ENCODE peak calls at places on chromosome X, in four cellular contexts. P is GM12878, M is H1, D is SK-N-SH. Z is an unnamed sample.

GRCh38 chrX:121876316-121876715 is 828.9 kb downstream of the GLUD2 start:
- DNase-seq in P (no peak), M (no peak), D (no peak), Z (no peak)

GRCh38 chrX:123450217-123450616 is 266.1 kb downstream of the GRIA3 start:
- DNase-seq in P (no peak), M (no peak), D (no peak), Z (no peak)

GRCh38 chrX:40012800-40013682 is 84.7 kb downstream of the BCOR start:
- DNase-seq in P (no peak), M (peak; percentile 54), D (no peak), Z (peak; percentile 56)

GRCh38 chrX:155998116-155998515 is 620 bp downstream of the IL9R start:
- DNase-seq in P (no peak), M (no peak), D (no peak), Z (no peak)

GRCh38 chrX:17931855-17932254 is 70.8 kb upstream of the RAI2 start:
- DNase-seq in P (no peak), M (peak; percentile 42), D (no peak), Z (no peak)

GRCh38 chrX:397575-397974 is 10.9 kb upstream of the PPP2R3B start:
- DNase-seq in P (no peak), M (peak; percentile 59), D (no peak), Z (no peak)

GRCh38 chrX:16839224-16839851 is 30.8 kb downstream of the RBBP7 start:
- DNase-seq in P (no peak), M (no peak), D (no peak), Z (no peak)

GRCh38 chrX:149151805-149152757 is 353.0 kb downstream of the IDS start:
- DNase-seq in P (peak; percentile 24), M (no peak), D (no peak), Z (no peak)

GRCh38 chrX:40087574-40088298 is 10.0 kb downstream of the BCOR start:
- DNase-seq in P (no peak), M (no peak), D (peak; percentile 24), Z (no peak)

GRCh38 chrX:71095971-71096701 is 485 bp downstream of the FOXO4 start:
- DNase-seq in P (no peak), M (no peak), D (peak; percentile 43), Z (no peak)

GRCh38 chrX:147736045-147736444 is 175.7 kb upstream of the FMR1 start:
- DNase-seq in P (no peak), M (no peak), D (no peak), Z (no peak)

GRCh38 chrX:71315917-71316316 is 14.4 kb downstream of the ITGB1BP2 start:
- DNase-seq in P (no peak), M (no peak), D (no peak), Z (no peak)

GRCh38 chrX:123846598-123847038 is 13.2 kb upstream of the XIAP start:
- DNase-seq in P (no peak), M (no peak), D (no peak), Z (no peak)

GRCh38 chrX:13717697-13718483 is 16.5 kb downstream of the TRAPPC2 start:
- DNase-seq in P (no peak), M (no peak), D (no peak), Z (no peak)

GRCh38 chrX:12753366-12753765 is 37.8 kb upstream of the PRPS2 start:
- DNase-seq in P (no peak), M (no peak), D (no peak), Z (no peak)

GRCh38 chrX:37504991-37505390 is 66.5 kb upstream of the LANCL3 start:
- DNase-seq in P (no peak), M (no peak), D (no peak), Z (no peak)

DNA sequence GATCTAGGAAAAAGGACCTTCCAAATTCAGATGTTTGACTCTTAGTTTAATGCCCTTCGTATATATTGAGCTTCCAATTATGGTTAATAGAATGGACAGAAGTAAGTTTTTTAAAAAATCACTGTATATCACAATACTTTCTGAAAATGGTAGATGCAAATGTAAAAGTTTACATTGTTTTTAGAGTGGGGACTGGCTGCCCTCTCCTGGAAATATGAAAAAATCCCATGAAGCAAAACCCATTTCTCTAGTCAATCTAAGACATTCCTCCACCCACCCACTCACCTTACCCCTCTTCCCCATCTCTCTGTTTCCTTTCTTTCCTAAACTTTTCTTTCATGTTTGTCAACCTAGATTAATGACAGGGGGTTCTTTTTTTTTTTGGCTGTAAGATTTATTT is 134.5 kb downstream of the ARHGAP6 start:
- DNase-seq in P (no peak), M (no peak), D (no peak), Z (no peak)
- TF ChIP-seq CTCF in P (peak; percentile 7), M (no peak), D (peak; percentile 58), Z (no peak)

GRCh38 chrX:154732421-154733071 is 18.3 kb downstream of the GAB3 start:
- DNase-seq in P (no peak), M (no peak), D (no peak), Z (peak; percentile 66)
- H3K27ac ChIP-seq in P (no peak overlapping the region), M (no peak overlapping the region), D (peak overlapping the region; percentile 46), Z (peak overlapping the region; percentile 84)

GRCh38 chrX:112946227-112946626 is 105.6 kb upstream of the AMOT start:
- DNase-seq in P (no peak), M (no peak), D (no peak), Z (no peak)

GRCh38 chrX:112945796-112946195 is 105.2 kb upstream of the AMOT start:
- DNase-seq in P (no peak), M (no peak), D (no peak), Z (no peak)

DNA sequence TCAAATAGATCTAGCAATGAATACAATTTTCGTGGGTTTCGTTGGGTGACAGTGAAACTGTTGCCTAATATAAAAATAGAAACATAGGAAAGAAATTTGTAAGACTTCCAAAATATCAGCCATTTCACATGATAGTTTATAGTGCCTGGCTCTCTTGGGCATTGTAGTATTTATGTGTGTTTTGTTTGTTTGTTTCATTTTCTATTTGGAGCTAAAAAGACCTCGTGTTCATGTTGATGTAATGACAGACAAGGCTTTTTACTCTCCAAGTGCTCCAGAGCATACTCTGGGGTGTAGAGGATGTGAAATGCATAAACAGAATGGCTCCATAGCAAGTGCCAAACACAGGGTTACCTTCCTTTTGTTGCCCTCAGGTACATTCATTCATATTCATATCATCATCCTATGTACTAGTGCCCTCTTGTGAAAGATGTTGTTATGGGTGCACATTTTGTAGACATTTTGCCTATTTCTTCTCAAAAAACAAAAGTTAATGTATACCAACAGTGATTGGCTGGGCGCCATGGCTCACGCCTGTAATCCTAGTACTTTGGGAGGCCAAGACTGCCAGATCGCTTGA is 100.7 kb upstream of the AMOT start:
- DNase-seq in P (peak; percentile 32), M (no peak), D (peak; percentile 3), Z (no peak)
- TF ChIP-seq GABPA in P (no peak), M (no peak), D (no peak), Z (no peak)

GRCh38 chrX:107823456-107823855 is 2.2 kb upstream of the MID2 start:
- DNase-seq in P (no peak), M (no peak), D (no peak), Z (no peak)
- TF ChIP-seq CTCF in P (no peak), M (no peak), D (no peak), Z (no peak)

GRCh38 chrX:46561931-46562721 is 11.4 kb upstream of the CHST7 start:
- DNase-seq in P (peak; percentile 95), M (no peak), D (no peak), Z (peak; percentile 69)

GRCh38 chrX:46572295-46572936 is 1.1 kb upstream of the CHST7 start:
- DNase-seq in P (peak; percentile 64), M (no peak), D (no peak), Z (no peak)

GRCh38 chrX:46569621-46570020 is 3.9 kb upstream of the CHST7 start:
- DNase-seq in P (no peak), M (no peak), D (no peak), Z (no peak)

GRCh38 chrX:46571423-46572294 is 1.9 kb upstream of the CHST7 start:
- DNase-seq in P (no peak), M (no peak), D (no peak), Z (no peak)

DNA sequence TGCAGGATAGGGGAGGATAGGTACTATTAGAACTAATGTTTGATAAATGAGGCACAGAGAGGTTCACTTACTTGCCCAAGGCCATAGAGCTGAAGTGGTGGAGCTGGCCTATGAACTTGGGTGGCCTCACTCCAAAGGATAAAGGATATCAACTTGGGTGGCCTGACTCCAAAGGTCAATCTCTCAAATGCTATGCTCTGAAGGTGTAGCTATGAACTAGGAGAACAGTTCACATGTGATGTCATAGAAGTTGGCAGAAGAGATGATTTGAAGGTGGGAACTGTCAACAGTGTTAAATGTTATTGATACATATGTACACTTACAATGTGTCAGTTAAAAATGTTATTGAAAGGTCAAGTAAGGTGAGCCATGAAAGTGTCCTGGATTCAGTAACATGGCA is 6.2 kb upstream of the CHST7 start:
- DNase-seq in P (no peak), M (no peak), D (no peak), Z (no peak)
- H3K27ac ChIP-seq in P (no peak overlapping the region), M (no peak overlapping the region), D (no peak overlapping the region), Z (no peak overlapping the region)

GRCh38 chrX:53319614-53320542 is 38.5 kb upstream of the IQSEC2 start:
- DNase-seq in P (no peak), M (no peak), D (peak; percentile 47), Z (no peak)

GRCh38 chrX:53316860-53317237 is 35.5 kb upstream of the IQSEC2 start:
- DNase-seq in P (no peak), M (no peak), D (no peak), Z (no peak)

GRCh38 chrX:53316121-53316859 is 34.9 kb upstream of the IQSEC2 start:
- DNase-seq in P (no peak), M (no peak), D (no peak), Z (no peak)

GRCh38 chrX:53318766-53319353 is 37.5 kb upstream of the IQSEC2 start:
- DNase-seq in P (no peak), M (no peak), D (no peak), Z (no peak)

GRCh38 chrX:53317365-53318069 is 36.1 kb upstream of the IQSEC2 start:
- DNase-seq in P (no peak), M (peak; percentile 82), D (peak; percentile 87), Z (peak; percentile 65)
- TF ChIP-seq GABPA in P (no peak), M (no peak), D (no peak), Z (no peak)

DNA sequence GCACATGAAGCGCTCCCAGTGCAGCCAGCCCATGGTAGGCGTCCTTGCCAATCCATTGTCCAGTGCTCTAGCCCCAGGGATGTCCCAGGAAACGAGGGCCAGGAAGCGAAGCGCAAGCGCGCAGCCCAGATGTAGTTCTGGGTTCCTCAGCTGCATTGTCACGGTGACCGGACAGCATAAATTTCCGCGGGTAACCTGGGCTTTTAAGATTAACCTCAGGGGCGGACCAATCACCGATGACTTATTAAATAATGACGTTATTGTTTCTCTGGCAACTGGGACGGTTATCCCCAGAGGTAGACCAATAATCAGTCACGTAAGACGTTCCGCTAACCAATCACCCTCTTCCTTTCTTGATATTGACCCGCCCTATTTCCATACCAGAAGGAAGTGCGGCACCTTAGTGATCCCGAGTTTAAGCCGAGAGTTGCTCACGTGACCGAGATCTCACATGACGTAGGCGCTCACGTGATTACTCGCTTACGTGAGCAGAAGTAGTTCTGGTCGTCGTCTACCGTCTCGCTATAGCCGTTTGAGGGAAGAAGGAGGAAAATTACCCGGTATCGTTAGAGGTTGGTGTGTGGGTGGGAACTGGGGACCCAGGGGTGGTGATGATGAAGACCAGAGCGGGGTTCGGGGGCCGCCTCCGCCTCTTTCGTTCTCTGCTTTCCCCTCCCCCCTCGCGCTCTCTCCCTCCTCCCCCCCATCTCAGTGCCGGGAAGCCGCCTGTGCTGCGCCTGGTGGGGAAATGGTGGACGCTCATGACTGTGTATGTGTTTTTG is at the start of the genes GLA and HNRNPH2:
- DNase-seq in P (peak; percentile 98), M (peak; percentile 80), D (peak; percentile 86), Z (peak; percentile 95)
- TF ChIP-seq CTCF in P (no peak), M (no peak), D (peak; percentile 30), Z (no peak)

Z was measured in HL-60.